ENCODE peak calls at places on chromosome 7, in six cellular contexts. L, V, F, C, X and J are unnamed samples.

GRCh38 chr7:32694182-32694581 is 197.4 kb downstream of the KBTBD2 start:
- DNase-seq in V (no peak), C (no peak), X (no peak), L (no peak), F (no peak), J (no peak)

GRCh38 chr7:45863715-45864114 is 9.2 kb downstream of the CCDC201 start:
- DNase-seq in X (peak; percentile 60), F (no peak), V (no peak), C (peak; percentile 33), L (no peak), J (no peak)

GRCh38 chr7:91767820-91768219 is 112.7 kb downstream of the MTERF1 start:
- DNase-seq in C (no peak), F (no peak), L (no peak), V (no peak), X (no peak), J (no peak)

GRCh38 chr7:99030145-99030856 is 113.6 kb downstream of the SMURF1 start:
- DNase-seq in V (peak; percentile 7), C (no peak), X (no peak), L (no peak), F (no peak), J (no peak)

GRCh38 chr7:120272896-120273475 is at the start of gene KCND2:
- DNase-seq in F (no peak), L (peak; percentile 28), C (peak; percentile 40), X (peak; percentile 73), V (no peak), J (peak; percentile 39)

GRCh38 chr7:113963356-113963755 is 44.5 kb upstream of the PPP1R3A start:
- DNase-seq in F (no peak), V (no peak), X (no peak), C (no peak), L (no peak), J (no peak)

GRCh38 chr7:141698247-141699015 is 3.5 kb downstream of the DENND11 start:
- DNase-seq in V (no peak), X (no peak), F (no peak), L (no peak), C (no peak), J (no peak)

GRCh38 chr7:41885078-41885477 is 182.2 kb upstream of the INHBA start:
- DNase-seq in X (no peak), F (no peak), L (no peak), C (peak; percentile 62), V (peak; percentile 33), J (no peak)

GRCh38 chr7:69399038-69399800 is 199.1 kb upstream of the AUTS2 start:
- DNase-seq in L (no peak), C (peak; percentile 87), V (no peak), X (peak; percentile 22), F (no peak), J (peak; percentile 42)

GRCh38 chr7:8035647-8036518 is 67.3 kb downstream of the GLCCI1 start:
- DNase-seq in V (peak; percentile 41), L (peak; percentile 13), F (peak; percentile 62), X (peak; percentile 29), C (peak; percentile 47), J (no peak)

GRCh38 chr7:135923700-135924261 is 53.4 kb downstream of the MTPN start:
- DNase-seq in X (no peak), F (no peak), L (no peak), V (peak; percentile 85), C (peak; percentile 98), J (no peak)

GRCh38 chr7:46178685-46179084 is 257.6 kb upstream of the IGFBP3 start:
- DNase-seq in X (no peak), C (peak; percentile 84), V (peak; percentile 27), F (no peak), L (no peak), J (no peak)

GRCh38 chr7:45695249-45695995 is 121.3 kb downstream of the ADCY1 start:
- DNase-seq in V (no peak), C (no peak), F (no peak), L (no peak), X (no peak), J (no peak)

GRCh38 chr7:55065079-55065478 is 46.3 kb downstream of the EGFR start:
- DNase-seq in C (peak; percentile 100), L (peak; percentile 83), X (no peak), V (peak; percentile 89), F (no peak), J (no peak)

GRCh38 chr7:150379590-150380379 is 655 bp downstream of the ZNF775 start:
- DNase-seq in F (no peak), X (peak; percentile 32), C (peak; percentile 44), L (no peak), V (peak; percentile 22), J (peak; percentile 72)

GRCh38 chr7:148828965-148829364 is 55.1 kb downstream of the EZH2 start:
- DNase-seq in V (no peak), F (no peak), L (no peak), C (no peak), X (no peak), J (no peak)

GRCh38 chr7:134757938-134758337 is 21.5 kb upstream of the CALD1 start:
- DNase-seq in V (no peak), C (peak; percentile 69), F (no peak), L (no peak), X (no peak), J (no peak)
- TF ChIP-seq EZH2phosphoT487 in V (no peak), C (no peak), F (no peak), L (no peak), X (no peak), J (no peak)

GRCh38 chr7:2123916-2124315 is 108.8 kb downstream of the MAD1L1 start:
- DNase-seq in F (no peak), X (no peak), C (no peak), L (no peak), V (no peak), J (no peak)

GRCh38 chr7:2120841-2121830 is 111.6 kb downstream of the MAD1L1 start:
- DNase-seq in V (no peak), C (no peak), F (no peak), X (no peak), L (no peak), J (peak; percentile 77)

GRCh38 chr7:2122651-2123050 is 110.1 kb downstream of the MAD1L1 start:
- DNase-seq in L (no peak), X (no peak), F (no peak), V (no peak), C (no peak), J (no peak)

GRCh38 chr7:2124604-2125345 is 108.0 kb downstream of the MAD1L1 start:
- DNase-seq in F (no peak), X (no peak), L (no peak), C (no peak), V (no peak), J (no peak)

GRCh38 chr7:2123360-2123759 is 109.4 kb downstream of the MAD1L1 start:
- DNase-seq in L (no peak), X (no peak), V (no peak), F (no peak), C (no peak), J (no peak)
- TF ChIP-seq EZH2phosphoT487 in L (no peak), X (no peak), V (no peak), F (no peak), C (no peak), J (no peak)

GRCh38 chr7:39851466-39852045 is 98.5 kb upstream of the CDK13 start:
- DNase-seq in X (no peak), C (no peak), L (no peak), V (no peak), F (no peak), J (no peak)
- TF ChIP-seq EZH2phosphoT487 in X (no peak), C (no peak), L (no peak), V (no peak), F (no peak), J (no peak)

GRCh38 chr7:122212754-122213153 is 68.7 kb upstream of the AASS start:
- DNase-seq in V (no peak), X (no peak), L (no peak), F (no peak), C (no peak), J (no peak)

GRCh38 chr7:122219253-122219865 is 75.3 kb upstream of the AASS start:
- DNase-seq in L (peak; percentile 37), V (peak; percentile 63), X (peak; percentile 25), C (peak; percentile 38), F (peak; percentile 8), J (peak; percentile 10)

GRCh38 chr7:122211362-122211761 is 67.3 kb upstream of the AASS start:
- DNase-seq in V (no peak), L (no peak), X (no peak), C (no peak), F (no peak), J (no peak)

GRCh38 chr7:122217125-122217524 is 73.1 kb upstream of the AASS start:
- DNase-seq in L (no peak), F (no peak), C (peak; percentile 29), X (no peak), V (peak; percentile 81), J (no peak)
- TF ChIP-seq EZH2phosphoT487 in L (no peak), F (no peak), C (no peak), X (no peak), V (no peak), J (no peak)

GRCh38 chr7:36810032-36810431 is 85.7 kb upstream of the AOAH start:
- DNase-seq in L (no peak), C (no peak), V (no peak), F (no peak), X (no peak), J (peak; percentile 69)

GRCh38 chr7:36809064-36809463 is 84.8 kb upstream of the AOAH start:
- DNase-seq in L (no peak), V (no peak), F (no peak), X (no peak), C (no peak), J (no peak)

GRCh38 chr7:36809510-36809909 is 85.2 kb upstream of the AOAH start:
- DNase-seq in F (no peak), C (no peak), X (no peak), L (no peak), V (no peak), J (no peak)

GRCh38 chr7:36810476-36810875 is 86.2 kb upstream of the AOAH start:
- DNase-seq in L (no peak), F (no peak), V (no peak), C (no peak), X (no peak), J (no peak)

GRCh38 chr7:36806897-36807296 is 82.6 kb upstream of the AOAH start:
- DNase-seq in C (no peak), L (no peak), X (no peak), V (no peak), F (no peak), J (no peak)
- TF ChIP-seq EZH2phosphoT487 in C (no peak), L (no peak), X (no peak), V (no peak), F (no peak), J (no peak)

GRCh38 chr7:104973909-104974415 is 40.0 kb upstream of the KMT2E start:
- DNase-seq in V (no peak), X (no peak), C (peak; percentile 93), F (no peak), L (no peak), J (no peak)

GRCh38 chr7:104973227-104973626 is 40.8 kb upstream of the KMT2E start:
- DNase-seq in F (no peak), V (no peak), C (peak; percentile 66), L (no peak), X (no peak), J (no peak)

GRCh38 chr7:104969183-104969582 is 44.8 kb upstream of the KMT2E start:
- DNase-seq in L (no peak), X (no peak), V (no peak), C (no peak), F (no peak), J (no peak)

GRCh38 chr7:104972510-104972909 is 41.5 kb upstream of the KMT2E start:
- DNase-seq in V (no peak), C (peak; percentile 84), X (no peak), F (no peak), L (no peak), J (no peak)

GRCh38 chr7:104971290-104972071 is 42.5 kb upstream of the KMT2E start:
- DNase-seq in X (no peak), F (no peak), V (peak; percentile 47), L (peak; percentile 33), C (peak; percentile 79), J (no peak)
- TF ChIP-seq EZH2phosphoT487 in X (no peak), F (no peak), V (no peak), L (no peak), C (no peak), J (no peak)